ENCODE peak calls at places on chromosomes 4 and X, in five cellular contexts. Y is mammary epithelial cell; N is IMR-90; S is thoracic aorta; E is CD4-positive, alpha-beta T cell. G is an unnamed sample.

GRCh38 chr4:61992351-61992750 is 792.2 kb downstream of the ADGRL3 start:
- DNase-seq in Y (no peak), N (no peak), S (no peak), E (no peak), G (no peak)

GRCh38 chrX:24646745-24647182 is 383 bp downstream of the PCYT1B start:
- DNase-seq in Y (no peak), N (no peak), S (no peak), E (no peak), G (no peak)

GRCh38 chr4:87326460-87326859 is 3.8 kb upstream of the HSD17B13 start:
- DNase-seq in Y (no peak), N (no peak), S (no peak), E (no peak), G (no peak)

GRCh38 chr4:158068063-158068462 is 104.8 kb downstream of the GASK1B start:
- DNase-seq in Y (no peak), N (peak; percentile 19), S (no peak), E (no peak), G (no peak)

GRCh38 chrX:149871940-149872339 is 9.0 kb upstream of the MAGEA8 start:
- DNase-seq in Y (peak; percentile 18), N (no peak), S (no peak), E (peak; percentile 60), G (peak; percentile 15)

GRCh38 chr4:76752911-76753494 is 144.9 kb downstream of the SOWAHB start:
- DNase-seq in Y (peak; percentile 94), N (peak; percentile 100), S (peak; percentile 35), E (no peak), G (no peak)

GRCh38 chrX:91108761-91109160 is 325.9 kb upstream of the PABPC5 start:
- DNase-seq in Y (no peak), N (no peak), S (no peak), E (no peak), G (no peak)

GRCh38 chrX:41526268-41526667 is 79.1 kb downstream of the NYX start:
- DNase-seq in Y (no peak), N (no peak), S (no peak), E (no peak), G (no peak)

GRCh38 chrX:41875142-41875541 is 48.2 kb downstream of the CASK start:
- DNase-seq in Y (no peak), N (peak; percentile 65), S (no peak), E (no peak), G (no peak)

GRCh38 chr4:147548251-147548650 is 67.4 kb downstream of the EDNRA start:
- DNase-seq in Y (no peak), N (peak; percentile 60), S (no peak), E (no peak), G (no peak)

GRCh38 chrX:74492720-74493201 is 71.5 kb downstream of the SLC16A2 start:
- DNase-seq in Y (no peak), N (no peak), S (no peak), E (peak; percentile 1), G (no peak)

GRCh38 chrX:143998261-143998660 is 114.4 kb downstream of the UBE2NL start:
- DNase-seq in Y (no peak), N (no peak), S (no peak), E (no peak), G (no peak)
- H3K9me3 ChIP-seq in Y (peaks cover 2% of the 10 kb centered on the region), N (peaks cover 4% of the 10 kb centered on the region), S (no peaks in the 10 kb centered on the region), E (no peaks in the 10 kb centered on the region), G (no peaks in the 10 kb centered on the region)

GRCh38 chrX:83260288-83260687 is 247.8 kb upstream of the POU3F4 start:
- DNase-seq in Y (no peak), N (no peak), S (no peak), E (no peak), G (no peak)
- H3K9me3 ChIP-seq in Y (peaks cover 2% of the 10 kb centered on the region), N (no peaks in the 10 kb centered on the region), S (no peaks in the 10 kb centered on the region), E (no peaks in the 10 kb centered on the region), G (no peaks in the 10 kb centered on the region)

GRCh38 chrX:101450052-101450451 is 35.2 kb upstream of the ARMCX4 start:
- DNase-seq in Y (no peak), N (no peak), S (no peak), E (no peak), G (no peak)
- H3K9me3 ChIP-seq in Y (no peaks in the 10 kb centered on the region), N (no peaks in the 10 kb centered on the region), S (no peaks in the 10 kb centered on the region), E (no peaks in the 10 kb centered on the region), G (no peaks in the 10 kb centered on the region)

GRCh38 chrX:115549008-115549407 is 12.0 kb upstream of the PLS3 start:
- DNase-seq in Y (no peak), N (no peak), S (no peak), E (no peak), G (no peak)
- H3K9me3 ChIP-seq in Y (no peaks in the 10 kb centered on the region), N (no peaks in the 10 kb centered on the region), S (no peaks in the 10 kb centered on the region), E (no peaks in the 10 kb centered on the region), G (no peaks in the 10 kb centered on the region)

DNA sequence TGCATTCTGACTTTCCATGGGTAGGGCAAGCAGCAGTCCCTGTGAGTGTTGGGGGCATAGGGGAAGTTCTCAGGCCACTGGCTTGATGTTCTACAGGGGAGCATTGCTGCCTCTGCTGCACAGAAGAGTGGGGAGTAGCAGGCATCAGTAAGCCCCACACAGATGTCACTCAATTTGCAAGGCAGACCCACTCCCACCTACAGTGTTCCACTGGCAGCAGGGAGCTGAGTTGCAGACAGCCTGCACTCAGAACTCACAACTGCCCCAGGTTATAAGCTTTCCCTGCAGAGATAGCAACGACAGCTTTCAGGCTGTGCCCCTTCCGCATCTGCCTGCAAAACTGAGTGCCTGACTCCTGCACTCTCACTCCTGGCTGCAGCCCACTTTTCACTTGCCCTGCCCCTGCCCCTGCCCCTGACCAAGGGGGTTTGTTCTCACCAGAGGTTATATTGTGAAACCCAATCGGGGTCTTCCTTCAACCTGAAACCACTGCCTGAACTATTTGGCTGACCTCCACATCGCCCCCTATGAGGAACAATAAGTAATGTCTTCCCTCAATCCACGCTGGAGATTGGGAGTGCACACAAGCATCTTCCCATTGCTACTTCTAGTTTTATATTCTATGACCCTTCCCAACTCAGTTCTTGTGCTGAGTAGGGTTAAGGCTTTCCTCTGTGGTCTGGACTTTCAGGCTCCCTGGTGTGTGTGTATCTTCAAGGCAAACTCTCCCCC is 227.4 kb upstream of the CXorf51B start:
- DNase-seq in Y (no peak), N (no peak), S (no peak), E (no peak), G (no peak)
- H3K9me3 ChIP-seq in Y (peaks cover 13% of the 10 kb centered on the region), N (peaks cover 10% of the 10 kb centered on the region), S (no peaks in the 10 kb centered on the region), E (no peaks in the 10 kb centered on the region), G (no peaks in the 10 kb centered on the region)

GRCh38 chr4:80495847-80496246 is 160.3 kb downstream of the CFAP299 start:
- DNase-seq in Y (no peak), N (no peak), S (no peak), E (no peak), G (no peak)
- H3K9me3 ChIP-seq in Y (peaks cover 2% of the 10 kb centered on the region), N (no peaks in the 10 kb centered on the region), S (no peaks in the 10 kb centered on the region), E (peaks cover 12% of the 10 kb centered on the region), G (no peaks in the 10 kb centered on the region)

DNA sequence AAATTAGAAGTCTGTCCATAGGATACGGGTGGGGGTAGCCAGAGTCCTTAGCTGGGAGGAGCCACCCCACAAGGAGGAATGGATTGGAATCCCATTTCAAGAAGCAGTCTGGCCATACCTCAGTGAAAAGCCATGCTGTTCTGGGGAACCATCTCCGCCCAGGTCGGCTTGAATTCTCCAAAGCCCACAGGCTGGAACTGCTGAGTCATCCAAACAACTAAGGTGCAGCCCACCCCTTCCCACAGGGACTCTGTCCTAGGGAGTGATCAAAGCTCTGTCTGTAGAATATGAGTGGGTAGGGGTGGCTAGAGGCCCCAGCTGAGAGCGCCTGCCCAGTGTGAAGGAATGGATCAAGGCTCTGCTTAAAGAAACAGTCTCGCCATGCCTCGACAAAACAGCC is 38.8 kb downstream of the ZXDA start:
- DNase-seq in Y (no peak), N (no peak), S (no peak), E (no peak), G (no peak)
- H3K9me3 ChIP-seq in Y (peaks cover 5% of the 10 kb centered on the region), N (peaks cover 3% of the 10 kb centered on the region), S (peaks cover 3% of the 10 kb centered on the region), E (peaks cover 6% of the 10 kb centered on the region), G (peaks cover 2% of the 10 kb centered on the region)

DNA sequence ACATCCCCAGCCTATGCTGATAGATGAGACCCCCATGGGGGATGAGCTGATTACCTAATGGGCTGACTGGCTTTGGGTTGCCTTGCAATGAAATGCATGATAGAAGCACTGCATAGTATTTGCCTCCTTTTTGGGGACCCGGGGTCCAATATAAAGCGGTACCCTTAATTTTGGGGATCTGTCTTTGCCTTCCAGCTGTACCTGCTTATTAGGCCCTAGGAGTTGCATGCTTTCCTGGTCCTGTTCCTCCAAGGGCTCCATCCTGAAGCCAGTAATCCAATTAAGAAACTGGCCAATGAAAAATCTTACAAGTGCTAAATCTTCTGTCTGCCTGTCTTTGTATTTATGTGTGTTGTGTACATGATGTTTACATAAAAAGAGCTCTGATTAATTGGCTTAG is 791.6 kb downstream of the TRIML1 start:
- DNase-seq in Y (no peak), N (no peak), S (no peak), E (peak; percentile 1), G (no peak)
- H3K9me3 ChIP-seq in Y (peaks cover 6% of the 10 kb centered on the region), N (peaks cover 11% of the 10 kb centered on the region), S (no peaks in the 10 kb centered on the region), E (no peaks in the 10 kb centered on the region), G (no peaks in the 10 kb centered on the region)